ENCODE peak calls at places on chromosomes 2 and 18, in eight cellular contexts. C is GDM1, O is SK-N-MC, F is hypothalamus, Z is left lung, L is AG08396, A is heart right ventricle, Y is HT-29. Q is an unnamed sample.

GRCh38 chr18:398866-399637 is 101.4 kb downstream of the COLEC12 start:
- DNase-seq in C (no peak), O (no peak), F (no peak), Z (no peak), L (no peak), A (no peak), Y (no peak), Q (no peak)

GRCh38 chr2:214904176-214904575 is 94.7 kb upstream of the BARD1 start:
- DNase-seq in C (no peak), O (no peak), F (no peak), Z (no peak), L (no peak), A (no peak), Y (no peak), Q (no peak)

GRCh38 chr2:53852540-53852939 is 7.2 kb downstream of the GPR75 start:
- DNase-seq in C (no peak), O (no peak), F (no peak), Z (no peak), L (no peak), A (no peak), Y (no peak), Q (no peak)

GRCh38 chr2:9975328-9975727 is 23.8 kb downstream of the GRHL1 start:
- DNase-seq in C (no peak), O (no peak), F (no peak), Z (peak), L (no peak), A (no peak), Y (no peak), Q (no peak)

GRCh38 chr2:175030380-175031271 is 25.4 kb upstream of the CHN1 start:
- DNase-seq in C (no peak), O (no peak), F (no peak), Z (no peak), L (peak), A (no peak), Y (peak), Q (peak)

GRCh38 chr18:50128506-50129271 is 66.3 kb downstream of the MYO5B start:
- DNase-seq in C (no peak), O (no peak), F (no peak), Z (no peak), L (no peak), A (no peak), Y (peak), Q (no peak)

GRCh38 chr2:197378494-197378972 is 56.3 kb downstream of the SF3B1 start:
- DNase-seq in C (no peak), O (no peak), F (peak), Z (no peak), L (peak), A (peak), Y (peak), Q (peak)

GRCh38 chr2:211503856-211504255 is 947.5 kb downstream of the CPS1 start:
- DNase-seq in C (no peak), O (no peak), F (no peak), Z (no peak), L (no peak), A (no peak), Y (peak), Q (no peak)

GRCh38 chr2:127700527-127701192 is 637 bp upstream of the SFT2D3 start:
- DNase-seq in C (no peak), O (no peak), F (peak), Z (peak), L (no peak), A (peak), Y (peak), Q (no peak)